ENCODE peak calls at places on chromosome 11, in four cellular contexts. One of them, this sample, is unnamed.

GRCh38 chr11:62433141-62433543 is 14.3 kb downstream of the SCGB1A1 start:
- DNase-seq in HL-60: no peak
- DNase-seq in heart right ventricle: no peak
- DNase-seq in left ventricle myocardium inferior: no peak
- DNase-seq in this sample: no peak

GRCh38 chr11:130636672-130637463 is 188.4 kb downstream of the ADAMTS15 start:
- DNase-seq in HL-60: no peak
- DNase-seq in heart right ventricle: no peak
- DNase-seq in left ventricle myocardium inferior: no peak
- DNase-seq in this sample: peak

GRCh38 chr11:19380375-19380774 is 139.6 kb upstream of the E2F8 start:
- DNase-seq in HL-60: no peak
- DNase-seq in heart right ventricle: no peak
- DNase-seq in left ventricle myocardium inferior: no peak
- DNase-seq in this sample: no peak

GRCh38 chr11:119436715-119437114 is 13.7 kb upstream of the THY1 start:
- DNase-seq in HL-60: no peak
- DNase-seq in heart right ventricle: no peak
- DNase-seq in left ventricle myocardium inferior: no peak
- DNase-seq in this sample: no peak

GRCh38 chr11:105632316-105632715 is 22.4 kb downstream of the GRIA4 start:
- DNase-seq in HL-60: no peak
- DNase-seq in heart right ventricle: no peak
- DNase-seq in left ventricle myocardium inferior: no peak
- DNase-seq in this sample: no peak

GRCh38 chr11:57792870-57793269 is 31.3 kb downstream of the CTNND1 start:
- DNase-seq in HL-60: no peak
- DNase-seq in heart right ventricle: no peak
- DNase-seq in left ventricle myocardium inferior: no peak
- DNase-seq in this sample: no peak

GRCh38 chr11:276219-276618 is 2.0 kb upstream of the NLRP6 start:
- DNase-seq in HL-60: no peak
- DNase-seq in heart right ventricle: no peak
- DNase-seq in left ventricle myocardium inferior: no peak
- DNase-seq in this sample: no peak

GRCh38 chr11:119092880-119093665 is 8.4 kb downstream of the HMBS start:
- DNase-seq in HL-60: no peak
- DNase-seq in heart right ventricle: no peak
- DNase-seq in left ventricle myocardium inferior: no peak
- DNase-seq in this sample: no peak

GRCh38 chr11:69274531-69275016 is 19.4 kb upstream of the MYEOV start:
- DNase-seq in HL-60: no peak
- DNase-seq in heart right ventricle: no peak
- DNase-seq in left ventricle myocardium inferior: no peak
- DNase-seq in this sample: no peak

GRCh38 chr11:79421820-79422219 is 19.0 kb downstream of the TENM4 start:
- DNase-seq in HL-60: no peak
- DNase-seq in heart right ventricle: no peak
- DNase-seq in left ventricle myocardium inferior: no peak
- DNase-seq in this sample: no peak

GRCh38 chr11:12287009-12287373 is 90.4 kb upstream of the PARVA start:
- DNase-seq in HL-60: no peak
- DNase-seq in heart right ventricle: no peak
- DNase-seq in left ventricle myocardium inferior: no peak
- DNase-seq in this sample: no peak

GRCh38 chr11:71250512-71251158 is 1.7 kb downstream of the SHANK2 start:
- DNase-seq in HL-60: no peak
- DNase-seq in heart right ventricle: no peak
- DNase-seq in left ventricle myocardium inferior: no peak
- DNase-seq in this sample: no peak

GRCh38 chr11:86719781-86720463 is 47.5 kb upstream of the ME3 start:
- DNase-seq in HL-60: no peak
- DNase-seq in heart right ventricle: no peak
- DNase-seq in left ventricle myocardium inferior: no peak
- DNase-seq in this sample: no peak

GRCh38 chr11:115564851-115565250 is 60.6 kb upstream of the CADM1 start:
- DNase-seq in HL-60: no peak
- DNase-seq in heart right ventricle: no peak
- DNase-seq in left ventricle myocardium inferior: no peak
- DNase-seq in this sample: no peak

DNA sequence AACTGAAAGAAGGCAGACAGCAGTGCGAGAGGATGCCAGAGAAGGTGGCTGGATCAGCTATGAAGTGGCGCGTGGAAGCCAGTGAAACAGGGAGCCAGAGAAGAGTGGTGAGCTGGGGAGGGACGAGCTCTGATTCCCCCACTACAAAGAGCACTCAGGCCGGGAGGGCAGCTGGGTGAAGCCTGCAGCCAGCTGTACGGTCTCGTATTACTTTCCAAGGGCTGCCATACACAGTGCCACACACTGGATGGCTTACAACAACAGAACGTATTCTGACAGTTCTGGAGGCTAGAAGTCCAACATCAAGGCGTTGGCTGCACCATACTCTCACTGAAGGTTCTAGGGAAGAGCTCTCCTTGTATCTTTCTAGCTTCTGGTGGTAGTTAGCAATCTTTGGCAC is 47.1 kb upstream of the WNT11 start:
- DNase-seq in HL-60: no peak
- DNase-seq in heart right ventricle: no peak
- DNase-seq in left ventricle myocardium inferior: no peak
- DNase-seq in this sample: no peak
- TF ChIP-seq CTCF in HL-60: no peak
- TF ChIP-seq CTCF in heart right ventricle: no peak
- TF ChIP-seq CTCF in left ventricle myocardium inferior: no peak
- TF ChIP-seq CTCF in this sample: no peak

GRCh38 chr11:34633640-34633989 is 12.7 kb downstream of the EHF start:
- DNase-seq in HL-60: no peak
- DNase-seq in heart right ventricle: no peak
- DNase-seq in left ventricle myocardium inferior: no peak
- DNase-seq in this sample: no peak

GRCh38 chr11:34631737-34632104 is 10.8 kb downstream of the EHF start:
- DNase-seq in HL-60: no peak
- DNase-seq in heart right ventricle: no peak
- DNase-seq in left ventricle myocardium inferior: no peak
- DNase-seq in this sample: no peak

GRCh38 chr11:34636127-34636526 is 15.2 kb downstream of the EHF start:
- DNase-seq in HL-60: no peak
- DNase-seq in heart right ventricle: no peak
- DNase-seq in left ventricle myocardium inferior: no peak
- DNase-seq in this sample: no peak

GRCh38 chr11:34632105-34632780 is 11.3 kb downstream of the EHF start:
- DNase-seq in HL-60: no peak
- DNase-seq in heart right ventricle: peak
- DNase-seq in left ventricle myocardium inferior: no peak
- DNase-seq in this sample: no peak

DNA sequence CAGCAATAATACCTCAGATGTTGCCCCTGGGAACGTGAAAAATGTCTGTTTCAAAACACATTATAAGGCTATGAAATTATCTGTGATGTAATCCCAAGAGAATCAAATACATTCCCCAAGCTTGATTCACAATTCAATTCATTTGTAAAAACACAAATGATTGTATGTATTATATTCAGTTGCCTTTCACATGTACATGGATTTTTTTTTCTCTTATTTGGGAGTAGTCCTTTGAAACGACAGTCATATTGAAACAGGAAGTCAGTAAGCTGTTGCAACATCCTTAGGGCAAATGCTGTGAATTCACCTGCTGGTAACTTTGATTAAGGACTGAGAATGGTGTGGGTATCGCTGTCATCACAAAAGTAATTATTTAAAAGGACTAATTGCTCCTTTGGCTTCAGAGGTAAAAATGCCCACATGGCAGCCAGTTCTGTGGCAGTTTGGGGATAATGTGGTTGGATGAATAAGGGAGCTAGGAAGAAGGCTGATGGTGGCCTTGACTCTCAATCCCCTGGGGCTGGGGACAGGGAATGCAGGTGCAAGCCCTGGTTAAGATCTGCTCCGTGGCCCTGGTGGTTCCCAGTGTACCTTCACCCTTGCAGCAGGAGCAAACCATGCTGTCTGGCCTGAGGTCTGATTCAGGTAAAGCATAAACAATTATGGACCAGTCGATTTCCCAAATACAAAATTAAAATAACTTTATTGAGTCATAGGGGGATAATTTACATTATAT is 13.3 kb downstream of the EHF start:
- DNase-seq in HL-60: peak
- DNase-seq in heart right ventricle: no peak
- DNase-seq in left ventricle myocardium inferior: no peak
- DNase-seq in this sample: no peak
- TF ChIP-seq CTCF in HL-60: no peak
- TF ChIP-seq CTCF in heart right ventricle: no peak
- TF ChIP-seq CTCF in left ventricle myocardium inferior: no peak
- TF ChIP-seq CTCF in this sample: no peak

GRCh38 chr11:66708026-66708579 is 20.9 kb downstream of the SPTBN2 start:
- DNase-seq in HL-60: no peak
- DNase-seq in heart right ventricle: no peak
- DNase-seq in left ventricle myocardium inferior: no peak
- DNase-seq in this sample: no peak
- TF ChIP-seq CTCF in HL-60: no peak
- TF ChIP-seq CTCF in heart right ventricle: no peak
- TF ChIP-seq CTCF in left ventricle myocardium inferior: no peak
- TF ChIP-seq CTCF in this sample: no peak

GRCh38 chr11:33704240-33705002 is 3.8 kb upstream of the C11orf91 start:
- DNase-seq in HL-60: no peak
- DNase-seq in heart right ventricle: no peak
- DNase-seq in left ventricle myocardium inferior: no peak
- DNase-seq in this sample: no peak
- TF ChIP-seq CTCF in HL-60: no peak
- TF ChIP-seq CTCF in heart right ventricle: no peak
- TF ChIP-seq CTCF in left ventricle myocardium inferior: peak
- TF ChIP-seq CTCF in this sample: no peak